ENCODE peak calls at places on chromosomes 6 and 20, in six cellular contexts. One of them, this sample, is unnamed. For H3K4me1, the result is how much of the 10 kb centered on the place peaks cover.

GRCh38 chr20:57693002-57693582 is 16.7 kb downstream of the PMEPA1 start:
- DNase-seq in H1: peak
- DNase-seq in IMR-90: no peak
- DNase-seq in neuronal stem cell: no peak
- DNase-seq in mesenchymal stem cell: no peak
- DNase-seq in trophoblast cell: peak
- DNase-seq in this sample: peak

GRCh38 chr6:140462495-140463311 is 1088.3 kb upstream of the CITED2 start:
- DNase-seq in H1: no peak
- DNase-seq in IMR-90: peak
- DNase-seq in neuronal stem cell: no peak
- DNase-seq in mesenchymal stem cell: peak
- DNase-seq in trophoblast cell: peak
- DNase-seq in this sample: peak

GRCh38 chr6:118017301-118017854 is 110.3 kb downstream of the SLC35F1 start:
- DNase-seq in H1: no peak
- DNase-seq in IMR-90: no peak
- DNase-seq in neuronal stem cell: no peak
- DNase-seq in mesenchymal stem cell: no peak
- DNase-seq in trophoblast cell: no peak
- DNase-seq in this sample: no peak

GRCh38 chr6:146357578-146358340 is 185.9 kb upstream of the RAB32 start:
- DNase-seq in H1: no peak
- DNase-seq in IMR-90: peak
- DNase-seq in neuronal stem cell: no peak
- DNase-seq in mesenchymal stem cell: peak
- DNase-seq in trophoblast cell: peak
- DNase-seq in this sample: no peak

GRCh38 chr6:36117639-36118549 is 12.4 kb upstream of the MAPK13 start:
- DNase-seq in H1: no peak
- DNase-seq in IMR-90: no peak
- DNase-seq in neuronal stem cell: no peak
- DNase-seq in mesenchymal stem cell: no peak
- DNase-seq in trophoblast cell: no peak
- DNase-seq in this sample: no peak

GRCh38 chr6:160510976-160511617 is 153.0 kb downstream of the LPA start:
- DNase-seq in H1: no peak
- DNase-seq in IMR-90: no peak
- DNase-seq in neuronal stem cell: no peak
- DNase-seq in mesenchymal stem cell: no peak
- DNase-seq in trophoblast cell: no peak
- DNase-seq in this sample: no peak

GRCh38 chr20:25247100-25247665 is 702 bp upstream of the PYGB start:
- DNase-seq in H1: peak
- DNase-seq in IMR-90: peak
- DNase-seq in neuronal stem cell: peak
- DNase-seq in mesenchymal stem cell: peak
- DNase-seq in trophoblast cell: peak
- DNase-seq in this sample: peak

GRCh38 chr20:16621435-16622141 is 48.3 kb upstream of the KIF16B start:
- DNase-seq in H1: no peak
- DNase-seq in IMR-90: no peak
- DNase-seq in neuronal stem cell: no peak
- DNase-seq in mesenchymal stem cell: no peak
- DNase-seq in trophoblast cell: peak
- DNase-seq in this sample: peak

GRCh38 chr6:16338577-16339262 is 100.3 kb downstream of the GMPR start:
- DNase-seq in H1: no peak
- DNase-seq in IMR-90: peak
- DNase-seq in neuronal stem cell: no peak
- DNase-seq in mesenchymal stem cell: peak
- DNase-seq in trophoblast cell: peak
- DNase-seq in this sample: peak

GRCh38 chr6:98593676-98594075 is 240.7 kb upstream of the POU3F2 start:
- DNase-seq in H1: no peak
- DNase-seq in IMR-90: no peak
- DNase-seq in neuronal stem cell: no peak
- DNase-seq in mesenchymal stem cell: no peak
- DNase-seq in trophoblast cell: no peak
- DNase-seq in this sample: no peak

GRCh38 chr6:157358287-157358686 is 22.7 kb upstream of the ZDHHC14 start:
- DNase-seq in H1: no peak
- DNase-seq in IMR-90: no peak
- DNase-seq in neuronal stem cell: no peak
- DNase-seq in mesenchymal stem cell: no peak
- DNase-seq in trophoblast cell: no peak
- DNase-seq in this sample: no peak

GRCh38 chr6:100344321-100344720 is 120.4 kb downstream of the SIM1 start:
- DNase-seq in H1: no peak
- DNase-seq in IMR-90: no peak
- DNase-seq in neuronal stem cell: no peak
- DNase-seq in mesenchymal stem cell: no peak
- DNase-seq in trophoblast cell: no peak
- DNase-seq in this sample: no peak

GRCh38 chr6:33782561-33782960 is 6.4 kb downstream of the LEMD2 start:
- DNase-seq in H1: no peak
- DNase-seq in IMR-90: no peak
- DNase-seq in neuronal stem cell: no peak
- DNase-seq in mesenchymal stem cell: no peak
- DNase-seq in trophoblast cell: no peak
- DNase-seq in this sample: no peak

GRCh38 chr6:33786736-33787135 is 2.2 kb downstream of the LEMD2 start:
- DNase-seq in H1: no peak
- DNase-seq in IMR-90: no peak
- DNase-seq in neuronal stem cell: no peak
- DNase-seq in mesenchymal stem cell: no peak
- DNase-seq in trophoblast cell: no peak
- DNase-seq in this sample: no peak

GRCh38 chr6:33785766-33786165 is 3.2 kb downstream of the LEMD2 start:
- DNase-seq in H1: no peak
- DNase-seq in IMR-90: peak
- DNase-seq in neuronal stem cell: no peak
- DNase-seq in mesenchymal stem cell: peak
- DNase-seq in trophoblast cell: peak
- DNase-seq in this sample: peak

GRCh38 chr6:33783781-33784520 is 5.0 kb downstream of the LEMD2 start:
- DNase-seq in H1: no peak
- DNase-seq in IMR-90: no peak
- DNase-seq in neuronal stem cell: no peak
- DNase-seq in mesenchymal stem cell: no peak
- DNase-seq in trophoblast cell: peak
- DNase-seq in this sample: no peak

GRCh38 chr6:33784787-33785186 is 4.1 kb downstream of the LEMD2 start:
- DNase-seq in H1: no peak
- DNase-seq in IMR-90: no peak
- DNase-seq in neuronal stem cell: no peak
- DNase-seq in mesenchymal stem cell: no peak
- DNase-seq in trophoblast cell: no peak
- DNase-seq in this sample: no peak
- H3K4me3 ChIP-seq in H1: no peak
- H3K4me3 ChIP-seq in IMR-90: no peak
- H3K4me3 ChIP-seq in neuronal stem cell: no peak
- H3K4me3 ChIP-seq in mesenchymal stem cell: no peak
- H3K4me3 ChIP-seq in trophoblast cell: no peak
- H3K4me3 ChIP-seq in this sample: no peak

DNA sequence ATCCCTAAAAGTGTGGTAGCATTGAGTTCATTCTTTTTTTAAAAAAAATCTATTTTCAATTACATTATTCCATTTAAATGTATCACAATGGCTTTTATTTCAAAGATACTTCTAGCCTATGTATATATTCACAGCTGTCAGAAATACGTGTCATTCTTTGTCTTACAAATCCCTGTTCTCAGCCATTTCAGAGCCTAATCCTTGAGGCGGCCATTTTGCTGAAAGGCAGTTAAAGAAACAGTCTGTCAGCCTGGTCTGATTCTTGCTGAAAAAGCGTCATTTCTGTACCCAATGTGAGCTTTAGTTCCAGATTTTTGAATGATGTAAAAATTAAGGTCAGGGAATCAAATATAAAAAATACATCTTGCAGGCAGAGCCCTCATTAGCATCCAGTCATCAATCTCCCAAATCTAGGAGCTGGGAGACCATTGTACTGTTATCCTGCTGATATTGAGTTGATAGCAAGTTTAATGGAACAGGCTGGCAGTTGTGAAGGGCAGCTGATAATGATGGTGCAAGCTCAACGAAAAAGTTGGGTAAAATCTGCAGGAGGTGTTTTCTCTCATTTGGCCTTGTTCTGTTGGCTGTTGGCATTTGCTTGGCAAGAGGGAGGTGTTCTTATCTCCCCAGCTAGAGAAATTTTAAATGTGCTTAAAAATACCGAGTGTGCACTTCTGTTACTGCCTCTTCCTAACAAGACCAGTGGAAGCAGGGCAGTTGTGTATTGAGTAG is 314.7 kb downstream of the SOX4 start:
- DNase-seq in H1: no peak
- DNase-seq in IMR-90: no peak
- DNase-seq in neuronal stem cell: no peak
- DNase-seq in mesenchymal stem cell: no peak
- DNase-seq in trophoblast cell: no peak
- DNase-seq in this sample: peak
- H4K8ac ChIP-seq in H1: no peak
- H4K8ac ChIP-seq in IMR-90: no peak
- H4K8ac ChIP-seq in neuronal stem cell: no peak
- H4K8ac ChIP-seq in mesenchymal stem cell: no peak
- H4K8ac ChIP-seq in trophoblast cell: no peak
- H4K8ac ChIP-seq in this sample: no peak

GRCh38 chr20:62657956-62658355 is 15.7 kb downstream of the SLCO4A1 start:
- DNase-seq in H1: no peak
- DNase-seq in IMR-90: no peak
- DNase-seq in neuronal stem cell: no peak
- DNase-seq in mesenchymal stem cell: no peak
- DNase-seq in trophoblast cell: no peak
- DNase-seq in this sample: no peak

GRCh38 chr20:62655291-62656204 is 13.2 kb downstream of the SLCO4A1 start:
- DNase-seq in H1: no peak
- DNase-seq in IMR-90: no peak
- DNase-seq in neuronal stem cell: no peak
- DNase-seq in mesenchymal stem cell: no peak
- DNase-seq in trophoblast cell: no peak
- DNase-seq in this sample: no peak

GRCh38 chr20:62656919-62657635 is 14.8 kb downstream of the SLCO4A1 start:
- DNase-seq in H1: no peak
- DNase-seq in IMR-90: no peak
- DNase-seq in neuronal stem cell: no peak
- DNase-seq in mesenchymal stem cell: no peak
- DNase-seq in trophoblast cell: peak
- DNase-seq in this sample: no peak

GRCh38 chr20:62653951-62654685 is 11.8 kb downstream of the SLCO4A1 start:
- DNase-seq in H1: no peak
- DNase-seq in IMR-90: no peak
- DNase-seq in neuronal stem cell: no peak
- DNase-seq in mesenchymal stem cell: no peak
- DNase-seq in trophoblast cell: no peak
- DNase-seq in this sample: no peak

GRCh38 chr20:62656205-62656918 is 14.1 kb downstream of the SLCO4A1 start:
- DNase-seq in H1: no peak
- DNase-seq in IMR-90: no peak
- DNase-seq in neuronal stem cell: no peak
- DNase-seq in mesenchymal stem cell: no peak
- DNase-seq in trophoblast cell: peak
- DNase-seq in this sample: no peak
- H3K4me1 ChIP-seq in H1: under half
- H3K4me1 ChIP-seq in IMR-90: under half
- H3K4me1 ChIP-seq in neuronal stem cell: under half
- H3K4me1 ChIP-seq in mesenchymal stem cell: under half
- H3K4me1 ChIP-seq in trophoblast cell: under half
- H3K4me1 ChIP-seq in this sample: under half

DNA sequence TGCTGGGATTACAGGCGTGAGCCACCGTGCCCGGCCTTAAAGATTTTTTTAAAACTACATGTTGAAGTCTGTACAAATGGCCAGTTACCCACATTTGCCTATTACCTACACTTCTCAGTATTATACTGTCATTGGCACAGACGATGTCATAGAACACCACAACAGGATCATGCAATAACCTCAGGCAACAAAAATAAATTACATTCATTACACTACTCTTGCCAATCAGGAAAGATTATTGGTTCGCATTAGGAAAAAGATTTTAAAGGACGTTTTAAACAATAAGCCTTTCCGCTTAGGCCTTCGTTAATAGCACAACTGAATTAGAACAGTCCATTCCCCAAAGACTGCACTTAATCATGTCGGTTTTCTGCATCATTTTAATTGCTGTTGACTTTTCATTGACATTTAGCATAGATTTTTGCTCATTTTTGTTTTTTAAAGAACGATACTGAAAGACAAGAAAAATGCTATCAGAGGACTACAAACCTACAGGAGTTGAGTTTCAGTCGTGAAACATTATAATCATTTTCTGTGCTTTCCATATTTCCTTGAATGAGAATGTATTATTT is 900 bp upstream of the SENP6 start:
- DNase-seq in H1: no peak
- DNase-seq in IMR-90: no peak
- DNase-seq in neuronal stem cell: no peak
- DNase-seq in mesenchymal stem cell: peak
- DNase-seq in trophoblast cell: no peak
- DNase-seq in this sample: no peak
- H3K4me3 ChIP-seq in H1: no peak
- H3K4me3 ChIP-seq in IMR-90: no peak
- H3K4me3 ChIP-seq in neuronal stem cell: peak
- H3K4me3 ChIP-seq in mesenchymal stem cell: peak
- H3K4me3 ChIP-seq in trophoblast cell: no peak
- H3K4me3 ChIP-seq in this sample: no peak

DNA sequence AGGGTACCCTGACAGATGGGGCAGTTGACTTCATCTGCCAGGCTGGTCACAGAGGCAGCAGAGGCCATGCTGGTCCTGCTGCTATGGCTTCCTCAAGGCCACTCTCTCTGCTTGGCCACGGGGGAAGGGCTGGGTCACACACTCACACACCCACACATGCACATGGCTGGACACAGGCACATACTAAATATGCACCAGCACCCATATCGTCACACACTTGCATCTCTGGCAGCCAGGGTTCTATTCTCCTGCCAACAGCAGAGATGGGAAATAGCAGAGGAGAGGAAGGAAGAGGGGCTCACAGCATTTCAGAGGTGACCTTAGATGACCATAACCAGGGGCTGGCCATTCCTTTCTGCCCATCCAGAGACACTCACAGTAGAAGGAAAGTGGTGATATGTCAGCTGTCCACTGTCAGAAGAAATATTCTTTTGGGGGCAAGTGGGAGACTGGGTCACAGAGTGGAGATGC is at the start of gene TRIM10:
- DNase-seq in H1: no peak
- DNase-seq in IMR-90: no peak
- DNase-seq in neuronal stem cell: no peak
- DNase-seq in mesenchymal stem cell: no peak
- DNase-seq in trophoblast cell: no peak
- DNase-seq in this sample: no peak
- H4K8ac ChIP-seq in H1: no peak
- H4K8ac ChIP-seq in IMR-90: no peak
- H4K8ac ChIP-seq in neuronal stem cell: no peak
- H4K8ac ChIP-seq in mesenchymal stem cell: no peak
- H4K8ac ChIP-seq in trophoblast cell: no peak
- H4K8ac ChIP-seq in this sample: no peak